ENCODE peak calls at places on chromosomes 13 and 19, in five cellular contexts. D is aorta, L is HuH-7, G is T-helper 2 cell, U is AG20443. Z is an unnamed sample.

GRCh38 chr13:75636339-75637095 is 387 bp downstream of the LMO7 start:
- DNase-seq in D (peak; percentile 58), L (peak; percentile 42), G (peak; percentile 15), U (peak; percentile 67), Z (peak; percentile 56)

GRCh38 chr19:34676697-34677385 is at the start of gene SCGB2B2:
- DNase-seq in D (no peak), L (peak; percentile 78), G (no peak), U (peak; percentile 82), Z (no peak)

GRCh38 chr19:30274987-30275386 is 97.2 kb upstream of the ZNF536 start:
- DNase-seq in D (no peak), L (no peak), G (no peak), U (no peak), Z (no peak)

GRCh38 chr19:3028305-3029069 is 593 bp downstream of the TLE2 start:
- DNase-seq in D (no peak), L (no peak), G (no peak), U (no peak), Z (no peak)

GRCh38 chr13:48731957-48732569 is 78.3 kb downstream of the CYSLTR2 start:
- DNase-seq in D (peak; percentile 56), L (peak; percentile 46), G (peak; percentile 26), U (peak; percentile 67), Z (peak; percentile 12)

GRCh38 chr13:112474869-112475268 is 98.7 kb downstream of the SPACA7 start:
- DNase-seq in D (no peak), L (no peak), G (no peak), U (no peak), Z (no peak)

GRCh38 chr19:2294377-2295335 is 12.7 kb upstream of the PEAK3 start:
- DNase-seq in D (peak; percentile 54), L (no peak), G (no peak), U (peak; percentile 87), Z (peak; percentile 90)

GRCh38 chr13:68927387-68928026 is 1180.1 kb upstream of the ATXN8OS start:
- DNase-seq in D (no peak), L (peak; percentile 1), G (no peak), U (no peak), Z (no peak)

GRCh38 chr13:23792680-23793079 is 96.5 kb downstream of the MIPEP start:
- DNase-seq in D (no peak), L (no peak), G (no peak), U (no peak), Z (no peak)

GRCh38 chr13:113584870-113585671 is 518 bp downstream of the TFDP1 start:
- DNase-seq in D (peak; percentile 40), L (peak; percentile 48), G (no peak), U (peak; percentile 55), Z (no peak)

GRCh38 chr13:74246398-74246975 is 112.3 kb upstream of the KLF12 start:
- DNase-seq in D (peak; percentile 40), L (no peak), G (no peak), U (no peak), Z (no peak)

GRCh38 chr13:109547942-109548860 is 238.2 kb downstream of the IRS2 start:
- DNase-seq in D (no peak), L (no peak), G (no peak), U (no peak), Z (no peak)

GRCh38 chr19:46383846-46384245 is 29.5 kb downstream of the CCDC8 start:
- DNase-seq in D (no peak), L (no peak), G (no peak), U (no peak), Z (no peak)

GRCh38 chr19:51564791-51565190 is 6.3 kb upstream of the ZNF175 start:
- DNase-seq in D (no peak), L (no peak), G (no peak), U (no peak), Z (no peak)

GRCh38 chr13:102045713-102046112 is 356.1 kb downstream of the FGF14 start:
- DNase-seq in D (no peak), L (no peak), G (no peak), U (no peak), Z (no peak)

GRCh38 chr13:73608157-73608516 is 526.1 kb downstream of the KLF12 start:
- DNase-seq in D (no peak), L (no peak), G (no peak), U (no peak), Z (no peak)

GRCh38 chr19:44752816-44753618 is 4.5 kb downstream of the BCL3 start:
- DNase-seq in D (peak; percentile 98), L (peak; percentile 96), G (peak; percentile 81), U (peak; percentile 83), Z (peak; percentile 94)

GRCh38 chr13:34591163-34591562 is 350.9 kb upstream of the NBEA start:
- DNase-seq in D (no peak), L (no peak), G (no peak), U (no peak), Z (peak; percentile 4)

GRCh38 chr13:92355213-92355612 is 871.4 kb upstream of the GPC6 start:
- DNase-seq in D (no peak), L (peak; percentile 1), G (no peak), U (no peak), Z (no peak)

GRCh38 chr13:103002279-103002678 is 63.9 kb downstream of the SLC10A2 start:
- DNase-seq in D (no peak), L (no peak), G (no peak), U (no peak), Z (no peak)

Z was measured in AG10803.